ENCODE peak calls at places on chromosomes 13 and 19, in four cellular contexts. F is left cardiac atrium, W is Right ventricle myocardium superior, B is keratinocyte. M is an unnamed sample.

GRCh38 chr13:70829748-70830147 is 721.5 kb upstream of the KLHL1 start:
- DNase-seq in W (no peak), B (no peak), F (no peak), M (no peak)

GRCh38 chr19:17654993-17655392 is 33.2 kb downstream of the UNC13A start:
- DNase-seq in F (peak; percentile 12), W (peak; percentile 22), B (peak; percentile 23), M (peak; percentile 64)

GRCh38 chr19:17942582-17943283 is 9.9 kb downstream of the CCDC124 start:
- DNase-seq in F (no peak), W (no peak), B (no peak), M (no peak)

GRCh38 chr19:1807695-1808394 is 4.2 kb downstream of the ATP8B3 start:
- DNase-seq in B (no peak), W (no peak), F (no peak), M (no peak)

GRCh38 chr19:45348367-45349125 is 8.0 kb downstream of the KLC3 start:
- DNase-seq in W (no peak), B (no peak), F (no peak), M (no peak)

GRCh38 chr19:344625-345319 is at the start of gene MIER2:
- DNase-seq in B (no peak), F (peak; percentile 89), W (peak; percentile 91), M (peak; percentile 59)

GRCh38 chr13:50923272-50923671 is 13.7 kb downstream of the RNASEH2B start:
- DNase-seq in F (no peak), W (no peak), B (no peak), M (no peak)

GRCh38 chr19:16542045-16542893 is at the start of gene CHERP:
- DNase-seq in W (peak; percentile 97), B (peak; percentile 61), F (peak; percentile 95), M (peak; percentile 90)

GRCh38 chr19:7597689-7598088 is 2.0 kb downstream of the CAMSAP3 start:
- DNase-seq in W (no peak), B (no peak), F (no peak), M (no peak)

GRCh38 chr13:30486230-30487074 is 20.7 kb upstream of the HMGB1 start:
- DNase-seq in B (no peak), W (no peak), F (no peak), M (no peak)

GRCh38 chr13:30748717-30749116 is 13.4 kb downstream of the ALOX5AP start:
- DNase-seq in B (no peak), F (no peak), W (no peak), M (no peak)

GRCh38 chr19:53131085-53131484 is 1.6 kb downstream of the ZNF415 start:
- DNase-seq in F (no peak), W (no peak), B (no peak), M (no peak)

GRCh38 chr19:23788415-23788814 is 29.7 kb upstream of the ZNF681 start:
- DNase-seq in B (no peak), F (no peak), W (no peak), M (no peak)

GRCh38 chr19:30286378-30286777 is 85.8 kb upstream of the ZNF536 start:
- DNase-seq in W (no peak), F (no peak), B (no peak), M (no peak)

GRCh38 chr13:94674609-94675348 is 37.6 kb downstream of the SOX21 start:
- DNase-seq in W (no peak), F (peak; percentile 43), B (peak; percentile 21), M (peak; percentile 76)

GRCh38 chr19:29841209-29841558 is 29.4 kb downstream of the CCNE1 start:
- DNase-seq in F (no peak), B (no peak), W (no peak), M (no peak)

GRCh38 chr19:5775668-5776309 is 8.8 kb downstream of the PRR22 start:
- DNase-seq in W (no peak), F (no peak), B (no peak), M (peak; percentile 22)

GRCh38 chr19:1618157-1619093 is 13.2 kb upstream of the UQCR11 start:
- DNase-seq in B (no peak), W (no peak), F (no peak), M (peak; percentile 44)

GRCh38 chr19:4278460-4278901 is 585 bp upstream of the SHD start:
- DNase-seq in W (no peak), B (no peak), F (no peak), M (no peak)

GRCh38 chr19:28737021-28737525 is 475.9 kb downstream of the UQCRFS1 start:
- DNase-seq in W (no peak), B (no peak), F (no peak), M (peak; percentile 65)

GRCh38 chr13:44904982-44905381 is 84.3 kb downstream of the NUFIP1 start:
- DNase-seq in W (peak; percentile 69), F (peak; percentile 45), B (no peak), M (no peak)

GRCh38 chr13:23667750-23668149 is 97.5 kb downstream of the TNFRSF19 start:
- DNase-seq in W (no peak), F (no peak), B (no peak), M (no peak)

GRCh38 chr13:29929062-29929847 is 78.8 kb upstream of the UBL3 start:
- DNase-seq in F (no peak), B (no peak), W (no peak), M (no peak)

GRCh38 chr13:97810152-97810551 is 143.3 kb upstream of the IPO5 start:
- DNase-seq in W (no peak), B (no peak), F (no peak), M (peak; percentile 59)

GRCh38 chr19:48711106-48711662 is 8.3 kb downstream of the MAMSTR start:
- DNase-seq in W (no peak), F (no peak), B (no peak), M (no peak)

GRCh38 chr19:4042731-4043082 is 24.0 kb downstream of the ZBTB7A start:
- DNase-seq in F (no peak), W (no peak), B (no peak), M (no peak)